ENCODE peak calls at places on chromosomes 2 and 18, in six cellular contexts. One of them, this sample, is unnamed.

GRCh38 chr2:149006883-149007543 is 31.5 kb upstream of the LYPD6B start:
- DNase-seq in HCT116: no peak
- DNase-seq in neural progenitor cell: no peak
- DNase-seq in MM.1S: no peak
- DNase-seq in GM23248: no peak
- DNase-seq in GM23338: no peak
- DNase-seq in this sample: no peak

GRCh38 chr2:205660521-205661124 is 21.7 kb upstream of the NRP2 start:
- DNase-seq in HCT116: no peak
- DNase-seq in neural progenitor cell: no peak
- DNase-seq in MM.1S: no peak
- DNase-seq in GM23248: peak
- DNase-seq in GM23338: no peak
- DNase-seq in this sample: peak

GRCh38 chr2:7811073-7811472 is 870.8 kb upstream of the ID2 start:
- DNase-seq in HCT116: no peak
- DNase-seq in neural progenitor cell: no peak
- DNase-seq in MM.1S: no peak
- DNase-seq in GM23248: no peak
- DNase-seq in GM23338: no peak
- DNase-seq in this sample: peak

GRCh38 chr2:53519925-53520629 is 247.5 kb upstream of the CHAC2 start:
- DNase-seq in HCT116: no peak
- DNase-seq in neural progenitor cell: no peak
- DNase-seq in MM.1S: no peak
- DNase-seq in GM23248: no peak
- DNase-seq in GM23338: no peak
- DNase-seq in this sample: no peak

GRCh38 chr2:139864821-139865302 is 1084.7 kb upstream of the NXPH2 start:
- DNase-seq in HCT116: no peak
- DNase-seq in neural progenitor cell: no peak
- DNase-seq in MM.1S: no peak
- DNase-seq in GM23248: no peak
- DNase-seq in GM23338: no peak
- DNase-seq in this sample: no peak

GRCh38 chr18:23069481-23069880 is 65.8 kb upstream of the CABLES1 start:
- DNase-seq in HCT116: no peak
- DNase-seq in neural progenitor cell: no peak
- DNase-seq in MM.1S: no peak
- DNase-seq in GM23248: no peak
- DNase-seq in GM23338: no peak
- DNase-seq in this sample: no peak

GRCh38 chr2:236969767-236970655 is 115.7 kb upstream of the COPS8 start:
- DNase-seq in HCT116: no peak
- DNase-seq in neural progenitor cell: no peak
- DNase-seq in MM.1S: no peak
- DNase-seq in GM23248: peak
- DNase-seq in GM23338: no peak
- DNase-seq in this sample: peak

GRCh38 chr2:100104718-100105677 is 37.4 kb downstream of the AFF3 start:
- DNase-seq in HCT116: no peak
- DNase-seq in neural progenitor cell: peak
- DNase-seq in MM.1S: no peak
- DNase-seq in GM23248: peak
- DNase-seq in GM23338: peak
- DNase-seq in this sample: no peak

GRCh38 chr2:160336091-160336490 is 136.0 kb upstream of the ITGB6 start:
- DNase-seq in HCT116: no peak
- DNase-seq in neural progenitor cell: no peak
- DNase-seq in MM.1S: no peak
- DNase-seq in GM23248: peak
- DNase-seq in GM23338: no peak
- DNase-seq in this sample: no peak

GRCh38 chr18:74378179-74378682 is 62.6 kb downstream of the C18orf63 start:
- DNase-seq in HCT116: no peak
- DNase-seq in neural progenitor cell: no peak
- DNase-seq in MM.1S: peak
- DNase-seq in GM23248: peak
- DNase-seq in GM23338: no peak
- DNase-seq in this sample: no peak
- TF ChIP-seq EZH2phosphoT487 in HCT116: no peak
- TF ChIP-seq EZH2phosphoT487 in neural progenitor cell: no peak
- TF ChIP-seq EZH2phosphoT487 in MM.1S: no peak
- TF ChIP-seq EZH2phosphoT487 in GM23248: no peak
- TF ChIP-seq EZH2phosphoT487 in GM23338: no peak
- TF ChIP-seq EZH2phosphoT487 in this sample: no peak

GRCh38 chr2:132725134-132725533 is 55.1 kb upstream of the LYPD1 start:
- DNase-seq in HCT116: no peak
- DNase-seq in neural progenitor cell: no peak
- DNase-seq in MM.1S: no peak
- DNase-seq in GM23248: no peak
- DNase-seq in GM23338: no peak
- DNase-seq in this sample: no peak
- TF ChIP-seq EZH2phosphoT487 in HCT116: no peak
- TF ChIP-seq EZH2phosphoT487 in neural progenitor cell: no peak
- TF ChIP-seq EZH2phosphoT487 in MM.1S: no peak
- TF ChIP-seq EZH2phosphoT487 in GM23248: no peak
- TF ChIP-seq EZH2phosphoT487 in GM23338: no peak
- TF ChIP-seq EZH2phosphoT487 in this sample: no peak

GRCh38 chr2:217875556-217876252 is 127.1 kb downstream of the TNS1 start:
- DNase-seq in HCT116: no peak
- DNase-seq in neural progenitor cell: no peak
- DNase-seq in MM.1S: no peak
- DNase-seq in GM23248: peak
- DNase-seq in GM23338: no peak
- DNase-seq in this sample: no peak
- TF ChIP-seq EZH2phosphoT487 in HCT116: no peak
- TF ChIP-seq EZH2phosphoT487 in neural progenitor cell: no peak
- TF ChIP-seq EZH2phosphoT487 in MM.1S: no peak
- TF ChIP-seq EZH2phosphoT487 in GM23248: no peak
- TF ChIP-seq EZH2phosphoT487 in GM23338: no peak
- TF ChIP-seq EZH2phosphoT487 in this sample: no peak

GRCh38 chr18:11533513-11533890 is 75.9 kb upstream of the SLC35G4 start:
- DNase-seq in HCT116: no peak
- DNase-seq in neural progenitor cell: no peak
- DNase-seq in MM.1S: no peak
- DNase-seq in GM23248: no peak
- DNase-seq in GM23338: no peak
- DNase-seq in this sample: no peak

GRCh38 chr18:11529081-11529480 is 80.3 kb upstream of the SLC35G4 start:
- DNase-seq in HCT116: no peak
- DNase-seq in neural progenitor cell: no peak
- DNase-seq in MM.1S: no peak
- DNase-seq in GM23248: peak
- DNase-seq in GM23338: no peak
- DNase-seq in this sample: no peak

GRCh38 chr18:11532758-11533512 is 76.5 kb upstream of the SLC35G4 start:
- DNase-seq in HCT116: no peak
- DNase-seq in neural progenitor cell: no peak
- DNase-seq in MM.1S: no peak
- DNase-seq in GM23248: no peak
- DNase-seq in GM23338: no peak
- DNase-seq in this sample: no peak

GRCh38 chr18:11533942-11534496 is 75.4 kb upstream of the SLC35G4 start:
- DNase-seq in HCT116: no peak
- DNase-seq in neural progenitor cell: no peak
- DNase-seq in MM.1S: no peak
- DNase-seq in GM23248: peak
- DNase-seq in GM23338: peak
- DNase-seq in this sample: peak
- TF ChIP-seq EZH2phosphoT487 in HCT116: no peak
- TF ChIP-seq EZH2phosphoT487 in neural progenitor cell: no peak
- TF ChIP-seq EZH2phosphoT487 in MM.1S: no peak
- TF ChIP-seq EZH2phosphoT487 in GM23248: no peak
- TF ChIP-seq EZH2phosphoT487 in GM23338: no peak
- TF ChIP-seq EZH2phosphoT487 in this sample: no peak

GRCh38 chr18:49051323-49051967 is 100.7 kb upstream of the SMAD7 start:
- DNase-seq in HCT116: no peak
- DNase-seq in neural progenitor cell: peak
- DNase-seq in MM.1S: no peak
- DNase-seq in GM23248: no peak
- DNase-seq in GM23338: no peak
- DNase-seq in this sample: no peak

GRCh38 chr18:49050462-49050861 is 99.7 kb upstream of the SMAD7 start:
- DNase-seq in HCT116: no peak
- DNase-seq in neural progenitor cell: no peak
- DNase-seq in MM.1S: no peak
- DNase-seq in GM23248: no peak
- DNase-seq in GM23338: no peak
- DNase-seq in this sample: no peak

GRCh38 chr18:49055196-49055595 is 104.4 kb upstream of the SMAD7 start:
- DNase-seq in HCT116: no peak
- DNase-seq in neural progenitor cell: no peak
- DNase-seq in MM.1S: no peak
- DNase-seq in GM23248: no peak
- DNase-seq in GM23338: no peak
- DNase-seq in this sample: no peak

GRCh38 chr18:49055787-49056186 is 105.0 kb upstream of the SMAD7 start:
- DNase-seq in HCT116: no peak
- DNase-seq in neural progenitor cell: no peak
- DNase-seq in MM.1S: no peak
- DNase-seq in GM23248: peak
- DNase-seq in GM23338: no peak
- DNase-seq in this sample: peak

GRCh38 chr18:49052891-49053644 is 102.3 kb upstream of the SMAD7 start:
- DNase-seq in HCT116: no peak
- DNase-seq in neural progenitor cell: no peak
- DNase-seq in MM.1S: no peak
- DNase-seq in GM23248: peak
- DNase-seq in GM23338: no peak
- DNase-seq in this sample: peak
- TF ChIP-seq EZH2phosphoT487 in HCT116: no peak
- TF ChIP-seq EZH2phosphoT487 in neural progenitor cell: no peak
- TF ChIP-seq EZH2phosphoT487 in MM.1S: no peak
- TF ChIP-seq EZH2phosphoT487 in GM23248: peak
- TF ChIP-seq EZH2phosphoT487 in GM23338: no peak
- TF ChIP-seq EZH2phosphoT487 in this sample: no peak

DNA sequence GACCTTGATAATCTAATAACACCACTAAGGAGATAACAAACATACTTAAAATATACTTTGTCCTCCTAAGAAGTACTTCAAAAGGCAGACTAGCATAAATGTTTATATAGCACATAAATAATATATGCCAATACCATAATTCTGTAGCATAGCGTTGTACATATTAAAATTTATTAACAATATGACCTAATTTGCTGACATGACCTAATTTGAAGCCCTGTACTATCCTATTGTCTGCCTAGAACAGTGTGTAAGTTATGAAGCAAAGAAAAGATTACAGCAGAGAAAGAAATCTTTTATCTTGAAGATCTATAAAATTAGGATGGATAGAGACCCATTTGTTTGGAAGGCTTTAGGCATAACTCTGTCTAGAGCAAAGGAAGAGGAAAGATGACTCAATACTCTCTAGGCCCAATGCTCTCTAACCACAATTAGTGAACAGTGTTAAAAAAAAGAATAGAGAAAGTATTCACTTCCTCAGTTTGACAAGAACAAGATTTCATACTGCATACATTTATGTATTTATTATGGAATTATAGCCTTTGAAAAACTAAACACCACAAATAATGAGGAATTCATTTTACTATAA is 231.3 kb downstream of the ZRANB3 start:
- DNase-seq in HCT116: no peak
- DNase-seq in neural progenitor cell: no peak
- DNase-seq in MM.1S: no peak
- DNase-seq in GM23248: peak
- DNase-seq in GM23338: no peak
- DNase-seq in this sample: peak
- TF ChIP-seq EZH2phosphoT487 in HCT116: no peak
- TF ChIP-seq EZH2phosphoT487 in neural progenitor cell: no peak
- TF ChIP-seq EZH2phosphoT487 in MM.1S: no peak
- TF ChIP-seq EZH2phosphoT487 in GM23248: no peak
- TF ChIP-seq EZH2phosphoT487 in GM23338: no peak
- TF ChIP-seq EZH2phosphoT487 in this sample: no peak

GRCh38 chr2:183010112-183010511 is 28.1 kb downstream of the NCKAP1 start:
- DNase-seq in HCT116: peak
- DNase-seq in neural progenitor cell: peak
- DNase-seq in MM.1S: no peak
- DNase-seq in GM23248: peak
- DNase-seq in GM23338: peak
- DNase-seq in this sample: peak
- TF ChIP-seq EZH2phosphoT487 in HCT116: no peak
- TF ChIP-seq EZH2phosphoT487 in neural progenitor cell: no peak
- TF ChIP-seq EZH2phosphoT487 in MM.1S: no peak
- TF ChIP-seq EZH2phosphoT487 in GM23248: no peak
- TF ChIP-seq EZH2phosphoT487 in GM23338: no peak
- TF ChIP-seq EZH2phosphoT487 in this sample: no peak

GRCh38 chr2:42980764-42981416 is 188.5 kb upstream of the HAAO start:
- DNase-seq in HCT116: no peak
- DNase-seq in neural progenitor cell: no peak
- DNase-seq in MM.1S: no peak
- DNase-seq in GM23248: no peak
- DNase-seq in GM23338: no peak
- DNase-seq in this sample: no peak

GRCh38 chr2:42979870-42980763 is 187.7 kb upstream of the HAAO start:
- DNase-seq in HCT116: no peak
- DNase-seq in neural progenitor cell: no peak
- DNase-seq in MM.1S: no peak
- DNase-seq in GM23248: no peak
- DNase-seq in GM23338: no peak
- DNase-seq in this sample: no peak

GRCh38 chr2:42984617-42985016 is 192.2 kb upstream of the HAAO start:
- DNase-seq in HCT116: no peak
- DNase-seq in neural progenitor cell: no peak
- DNase-seq in MM.1S: no peak
- DNase-seq in GM23248: no peak
- DNase-seq in GM23338: no peak
- DNase-seq in this sample: no peak

GRCh38 chr2:42979416-42979869 is 187.1 kb upstream of the HAAO start:
- DNase-seq in HCT116: no peak
- DNase-seq in neural progenitor cell: no peak
- DNase-seq in MM.1S: no peak
- DNase-seq in GM23248: no peak
- DNase-seq in GM23338: no peak
- DNase-seq in this sample: peak

DNA sequence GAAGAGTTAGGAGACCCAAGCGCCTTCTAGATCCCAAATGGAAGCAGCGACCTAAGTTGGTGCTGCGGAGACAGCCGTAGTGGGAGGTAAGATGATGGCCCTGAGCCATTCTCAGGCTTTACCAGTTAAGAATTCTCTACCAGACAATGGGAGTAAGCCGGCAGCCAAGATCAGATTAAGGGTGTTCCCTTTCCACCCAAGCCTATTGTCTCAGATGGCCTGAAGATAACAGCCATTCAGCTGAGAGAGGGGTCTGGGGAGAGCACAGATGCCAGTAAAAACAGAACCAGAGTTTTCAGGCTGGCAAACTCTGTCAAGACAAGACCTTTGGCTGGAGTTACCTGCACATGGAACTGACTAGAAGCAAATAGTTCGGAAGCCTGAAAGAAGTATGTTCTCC is 191.7 kb upstream of the HAAO start:
- DNase-seq in HCT116: no peak
- DNase-seq in neural progenitor cell: peak
- DNase-seq in MM.1S: no peak
- DNase-seq in GM23248: no peak
- DNase-seq in GM23338: no peak
- DNase-seq in this sample: no peak
- TF ChIP-seq EZH2phosphoT487 in HCT116: no peak
- TF ChIP-seq EZH2phosphoT487 in neural progenitor cell: no peak
- TF ChIP-seq EZH2phosphoT487 in MM.1S: no peak
- TF ChIP-seq EZH2phosphoT487 in GM23248: no peak
- TF ChIP-seq EZH2phosphoT487 in GM23338: no peak
- TF ChIP-seq EZH2phosphoT487 in this sample: no peak